ENCODE peak calls at places on chromosomes 7 and 10, in four cellular contexts. N is fibroblast of the aortic adventitia, C is OCI-LY7, H is endodermal cell. V is an unnamed sample.
A peak's percentile ranks its signal among the peaks of the same experiment; 100 is the strongest.

GRCh38 chr10:4781955-4782354 is 44.1 kb upstream of the AKR1E2 start:
- DNase-seq in C (no peak), N (no peak), H (no peak), V (no peak)

GRCh38 chr7:70884446-70884764 is 247.5 kb upstream of the GALNT17 start:
- DNase-seq in C (no peak), N (no peak), H (peak; percentile 83), V (no peak)

GRCh38 chr10:119349341-119349740 is 142.0 kb downstream of the GRK5 start:
- DNase-seq in H (no peak), N (no peak), C (no peak), V (no peak)

GRCh38 chr10:3222068-3222467 is 49.5 kb upstream of the PITRM1 start:
- DNase-seq in H (peak; percentile 78), N (no peak), C (no peak), V (no peak)

GRCh38 chr10:110496553-110497437 is 912 bp upstream of the DUSP5 start:
- DNase-seq in C (no peak), H (no peak), N (no peak), V (no peak)

GRCh38 chr7:140911746-140912145 is 13.0 kb downstream of the BRAF start:
- DNase-seq in C (no peak), H (no peak), N (no peak), V (no peak)

GRCh38 chr10:77877461-77878344 is 48.9 kb downstream of the DLG5 start:
- DNase-seq in H (peak; percentile 96), C (peak; percentile 35), N (peak; percentile 49), V (peak; percentile 78)

GRCh38 chr10:74113546-74113945 is 37.1 kb downstream of the AP3M1 start:
- DNase-seq in H (no peak), C (no peak), N (peak; percentile 82), V (peak; percentile 66)

GRCh38 chr7:106679153-106679931 is 18.4 kb upstream of the CCDC71L start:
- DNase-seq in C (no peak), N (peak; percentile 69), H (no peak), V (peak; percentile 33)

GRCh38 chr10:28754930-28755718 is 77.8 kb downstream of the BAMBI start:
- DNase-seq in N (peak; percentile 17), H (no peak), C (no peak), V (no peak)

GRCh38 chr7:25025218-25025671 is 45.3 kb upstream of the OSBPL3 start:
- DNase-seq in N (peak; percentile 91), C (no peak), H (no peak), V (peak; percentile 90)

GRCh38 chr10:42769653-42770052 is 12.9 kb upstream of the BMS1 start:
- DNase-seq in N (no peak), C (no peak), H (peak; percentile 66), V (no peak)

GRCh38 chr7:32957326-32958045 is at the start of gene FKBP9:
- DNase-seq in C (no peak), H (peak; percentile 92), N (peak; percentile 85), V (peak; percentile 88)

GRCh38 chr7:44113764-44114354 is 9.5 kb downstream of the POLD2 start:
- DNase-seq in C (no peak), N (no peak), H (no peak), V (no peak)

GRCh38 chr7:37942934-37943610 is 22.6 kb downstream of the EPDR1 start:
- DNase-seq in H (peak; percentile 77), C (no peak), N (peak; percentile 86), V (peak; percentile 2)

GRCh38 chr7:771241-772004 is 44.3 kb upstream of the PRKAR1B start:
- DNase-seq in C (no peak), H (no peak), N (peak; percentile 60), V (peak; percentile 84)

GRCh38 chr10:21317902-21318301 is 207.6 kb downstream of the SKIDA1 start:
- DNase-seq in C (no peak), N (peak; percentile 53), H (no peak), V (peak; percentile 89)

GRCh38 chr10:86367339-86367951 is 850 bp upstream of the GRID1 start:
- DNase-seq in H (peak; percentile 81), N (no peak), C (no peak), V (peak; percentile 36)

GRCh38 chr7:129968592-129969383 is 16.0 kb upstream of the UBE2H start:
- DNase-seq in N (no peak), H (no peak), C (no peak), V (no peak)

DNA sequence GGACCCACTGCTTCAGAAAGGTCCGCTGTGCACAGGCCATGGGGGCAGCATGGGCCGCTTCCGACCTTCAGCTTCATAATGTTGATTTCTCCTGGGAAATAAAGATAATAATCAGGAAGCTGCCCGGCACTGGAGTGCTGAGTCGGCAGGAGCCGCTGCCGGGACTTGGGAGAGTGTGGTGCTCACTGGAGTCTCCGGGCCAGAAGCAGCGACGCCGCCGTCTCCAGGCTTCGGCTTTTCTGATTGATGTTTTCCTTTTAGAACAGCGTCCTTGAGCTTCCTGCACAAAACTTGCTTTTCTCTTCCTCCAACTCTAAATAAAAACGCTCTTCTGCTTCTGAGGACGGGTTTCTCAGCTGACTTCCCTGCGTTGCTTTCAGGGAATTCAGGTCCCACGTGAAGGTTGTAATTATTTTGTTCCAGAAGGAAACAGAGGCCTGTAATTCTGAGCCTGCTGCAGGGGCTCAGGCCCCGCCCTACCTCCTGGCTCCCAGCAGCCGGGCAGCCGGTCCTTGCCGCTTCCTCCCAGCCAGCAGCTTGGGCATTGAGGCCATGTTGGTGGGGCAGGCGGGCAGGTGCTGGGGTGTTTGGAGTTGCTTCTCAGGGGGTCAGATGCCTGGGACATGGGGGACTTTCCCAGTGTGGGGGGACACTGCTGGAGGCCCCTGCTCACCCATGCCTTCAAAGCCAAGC is 14.7 kb downstream of the PWWP2B start:
- DNase-seq in H (peak; percentile 57), C (no peak), N (no peak), V (no peak)
- H3K4me3 ChIP-seq in H (no peak overlapping the region), C (no peak overlapping the region), N (no peak overlapping the region), V (no peak overlapping the region)

DNA sequence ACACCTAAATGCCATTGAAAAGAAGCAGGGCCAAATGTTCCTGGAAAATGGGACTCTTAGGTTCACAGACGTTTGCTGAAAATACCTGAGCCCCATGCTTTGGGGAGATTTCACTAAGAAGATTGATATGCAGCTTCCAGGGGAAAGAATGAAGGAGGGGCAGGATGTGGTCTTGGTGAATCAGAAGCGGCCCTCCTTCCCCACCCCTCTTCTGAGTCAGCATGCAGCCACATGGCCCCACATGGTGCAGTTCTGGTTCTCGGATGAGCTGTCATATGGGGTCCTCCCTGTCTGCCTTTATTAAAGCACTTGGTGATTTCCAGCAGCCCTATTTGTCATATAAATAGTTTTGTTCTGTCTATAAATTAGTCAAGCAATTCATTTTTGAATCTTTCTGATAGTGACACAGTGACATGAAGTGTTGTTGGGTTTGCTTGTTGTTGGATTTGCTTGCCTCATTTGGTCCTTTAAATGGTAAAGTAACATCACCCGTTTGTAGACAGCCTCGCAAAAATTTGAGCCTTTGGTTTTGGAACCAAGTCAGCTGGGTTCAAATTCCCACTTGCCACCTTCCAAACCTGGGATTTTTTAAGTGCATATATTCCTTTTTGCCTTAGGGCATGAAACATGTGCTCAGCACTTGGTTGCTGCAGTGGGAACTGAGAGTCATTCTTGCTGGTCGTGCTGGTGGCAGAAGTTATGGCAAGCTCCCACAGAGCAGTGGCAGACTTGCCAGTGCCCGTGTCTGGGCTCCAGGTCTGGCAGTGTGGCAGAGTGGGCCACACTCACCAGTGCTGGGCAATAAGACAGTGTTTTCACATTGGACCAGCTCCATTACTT is 68.1 kb upstream of the CDK6 start:
- DNase-seq in H (peak; percentile 79), N (peak; percentile 78), C (no peak), V (peak; percentile 98)
- TF ChIP-seq CTCF in H (no peak), N (no peak), C (no peak), V (no peak)

GRCh38 chr10:14173706-14174594 is 156.8 kb downstream of the FRMD4A start:
- DNase-seq in H (peak; percentile 76), N (peak; percentile 0), C (no peak), V (peak; percentile 59)
- H3K4me3 ChIP-seq in H (peak overlapping the region; percentile 84), N (peak overlapping the region; percentile 63), C (no peak overlapping the region), V (peak overlapping the region; percentile 53)

GRCh38 chr7:95718556-95719410 is 53.6 kb upstream of the DYNC1I1 start:
- DNase-seq in C (no peak), N (peak; percentile 37), H (no peak), V (peak; percentile 11)

GRCh38 chr7:95725170-95725569 is 47.2 kb upstream of the DYNC1I1 start:
- DNase-seq in H (no peak), N (no peak), C (no peak), V (no peak)

DNA sequence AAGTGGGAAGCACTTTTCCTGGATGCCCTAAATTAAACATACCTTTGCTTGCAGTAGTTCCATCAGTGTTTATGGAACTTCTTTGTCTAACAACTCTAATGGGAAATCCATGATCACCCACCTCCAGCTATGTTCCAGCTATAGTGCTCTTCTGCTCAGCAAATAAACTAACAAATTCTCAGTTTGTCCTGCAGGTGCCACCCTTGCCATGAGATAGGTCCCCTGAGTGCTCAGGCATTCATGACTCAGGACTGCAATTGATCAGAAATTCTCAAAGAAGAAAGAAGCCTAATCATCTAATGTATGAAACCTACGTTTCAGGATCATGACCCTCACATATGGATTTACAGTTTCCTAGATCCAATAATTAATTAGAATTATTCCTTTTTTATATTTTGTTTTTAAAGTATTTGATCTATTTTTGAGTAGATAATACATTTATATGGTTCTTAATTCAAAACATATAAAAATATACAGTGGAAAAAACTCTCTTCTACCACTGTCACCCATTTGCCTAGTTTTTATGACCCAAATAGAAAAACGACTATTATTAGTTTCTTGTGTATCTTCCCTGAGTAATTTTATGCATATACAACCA is 48.7 kb upstream of the DYNC1I1 start:
- DNase-seq in H (peak; percentile 84), C (peak; percentile 5), N (peak; percentile 48), V (peak; percentile 34)
- TF ChIP-seq CTCF in H (peak; percentile 88), C (peak; percentile 47), N (peak; percentile 34), V (peak; percentile 6)

GRCh38 chr7:128912281-128912680 is 1.8 kb upstream of the KCP start:
- DNase-seq in C (no peak), N (no peak), H (peak; percentile 51), V (no peak)

GRCh38 chr7:128908750-128909385 is 1.6 kb downstream of the KCP start:
- DNase-seq in N (no peak), H (peak; percentile 53), C (no peak), V (no peak)

GRCh38 chr7:128911441-128912031 is 1.0 kb upstream of the KCP start:
- DNase-seq in H (peak; percentile 95), C (no peak), N (no peak), V (no peak)

GRCh38 chr7:128909605-128910568 is 622 bp downstream of the KCP start:
- DNase-seq in C (no peak), H (peak; percentile 92), N (peak; percentile 26), V (peak; percentile 47)

DNA sequence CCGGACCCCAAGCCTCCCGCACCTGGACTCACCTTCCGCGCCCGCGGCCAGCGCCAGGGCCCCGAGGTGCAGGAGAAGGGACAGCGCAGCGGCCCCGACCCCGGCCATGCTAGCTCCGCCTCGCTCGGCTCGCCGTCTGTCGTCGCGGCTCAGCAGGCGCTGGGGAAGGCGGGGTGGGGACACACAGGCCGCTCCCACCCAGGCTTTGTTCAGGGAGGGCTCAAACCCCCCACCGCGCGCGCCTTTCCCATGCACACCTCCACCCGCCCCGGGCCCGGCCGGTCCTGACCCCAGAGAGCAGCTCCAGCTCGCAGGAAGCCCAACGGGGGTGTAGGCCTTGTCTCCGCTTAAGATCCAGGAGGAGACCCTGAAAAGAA is at the start of gene KCP:
- DNase-seq in H (peak; percentile 89), N (no peak), C (no peak), V (no peak)
- H3K4me3 ChIP-seq in H (peak within 1 kb of the TSS; percentile 78), N (peak within 1 kb of the TSS; percentile 33), C (no peak within 1 kb of the TSS), V (peak within 1 kb of the TSS; percentile 43)

GRCh38 chr10:72694476-72695369 is 2.8 kb downstream of the MCU start:
- DNase-seq in C (peak; percentile 33), N (peak; percentile 74), H (no peak), V (peak; percentile 38)
- TF ChIP-seq CTCF in C (peak; percentile 65), N (peak; percentile 64), H (peak; percentile 37), V (peak; percentile 58)

GRCh38 chr10:101227765-101228681 is 1.2 kb downstream of the LBX1 start:
- DNase-seq in C (no peak), N (no peak), H (peak; percentile 83), V (no peak)
- H3K4me3 ChIP-seq in C (no peak overlapping the region), N (no peak overlapping the region), H (no peak overlapping the region), V (no peak overlapping the region)

GRCh38 chr10:34590802-34591201 is 224.3 kb downstream of the PARD3 start:
- DNase-seq in N (no peak), H (no peak), C (no peak), V (no peak)
- TF ChIP-seq CTCF in N (no peak), H (peak; percentile 26), C (no peak), V (no peak)

V was measured in foreskin fibroblast.